ENCODE peak calls at places on chromosomes 13 and 19, in seven cellular contexts. W, C, G, V, X, D and J are unnamed samples.

GRCh38 chr13:30037766-30038165 is 187.3 kb upstream of the UBL3 start:
- DNase-seq in C (no peak), V (peak), G (no peak), X (no peak), D (no peak), W (no peak), J (no peak)

GRCh38 chr13:35990196-35990595 is 141.0 kb downstream of the DCLK1 start:
- DNase-seq in C (no peak), D (no peak), X (no peak), W (no peak), V (no peak), G (no peak), J (no peak)

GRCh38 chr13:53010374-53011105 is 18.1 kb upstream of the OLFM4 start:
- DNase-seq in D (no peak), X (no peak), V (no peak), W (no peak), C (no peak), G (no peak), J (no peak)

GRCh38 chr19:33125929-33126388 is 6.0 kb upstream of the WDR88 start:
- DNase-seq in V (peak), X (peak), C (no peak), D (peak), W (peak), G (no peak), J (peak)

GRCh38 chr13:91609353-91609752 is 210.9 kb downstream of the GPC5 start:
- DNase-seq in W (no peak), V (peak), D (no peak), C (no peak), G (no peak), X (no peak), J (no peak)

GRCh38 chr13:105363747-105364177 is 1171.7 kb downstream of the EFNB2 start:
- DNase-seq in C (no peak), D (no peak), W (no peak), V (peak), X (peak), G (no peak), J (no peak)

GRCh38 chr13:64819081-64819480 is 2411.1 kb downstream of the PCDH9 start:
- DNase-seq in X (no peak), V (peak), G (no peak), C (no peak), D (no peak), W (no peak), J (no peak)

GRCh38 chr13:54841682-54842081 is 1813.1 kb downstream of the OLFM4 start:
- DNase-seq in X (no peak), V (no peak), G (no peak), C (no peak), D (no peak), W (no peak), J (no peak)

GRCh38 chr19:14408641-14409120 is 10.5 kb downstream of the DDX39A start:
- DNase-seq in V (no peak), X (no peak), W (no peak), G (no peak), C (no peak), D (no peak), J (no peak)

GRCh38 chr13:112146073-112146360 is 79.1 kb downstream of the SOX1 start:
- DNase-seq in V (no peak), D (no peak), G (no peak), C (no peak), W (no peak), X (no peak), J (no peak)

GRCh38 chr19:38265213-38265861 is 964 bp downstream of the SPINT2 start:
- DNase-seq in D (peak), G (no peak), W (peak), V (peak), C (peak), X (no peak), J (no peak)

GRCh38 chr19:441213-441823 is 19.5 kb downstream of the SHC2 start:
- DNase-seq in V (no peak), X (no peak), W (no peak), C (no peak), D (no peak), G (no peak), J (no peak)

GRCh38 chr13:20173121-20173746 is 12.4 kb upstream of the GJA3 start:
- DNase-seq in D (no peak), X (no peak), G (no peak), V (no peak), W (no peak), C (no peak), J (no peak)

GRCh38 chr19:31118292-31118925 is 230.8 kb downstream of the TSHZ3 start:
- DNase-seq in V (no peak), X (no peak), C (no peak), W (no peak), G (no peak), D (no peak), J (no peak)

GRCh38 chr19:2097330-2098327 is 914 bp downstream of the IZUMO4 start:
- DNase-seq in X (no peak), W (no peak), C (no peak), G (no peak), D (no peak), V (no peak), J (no peak)

GRCh38 chr13:113302940-113303339 is 5.9 kb downstream of the LAMP1 start:
- DNase-seq in V (no peak), D (no peak), W (no peak), G (no peak), X (no peak), C (no peak), J (no peak)

GRCh38 chr13:114134944-114135610 is 2.7 kb upstream of the RASA3 start:
- DNase-seq in D (no peak), X (no peak), W (no peak), V (no peak), G (no peak), C (no peak), J (no peak)

GRCh38 chr19:39057615-39058014 is 25.3 kb upstream of the FBXO27 start:
- DNase-seq in X (no peak), V (peak), C (no peak), G (no peak), D (no peak), W (no peak), J (no peak)

GRCh38 chr13:95641961-95642621 is 2.4 kb downstream of the DZIP1 start:
- DNase-seq in D (no peak), X (no peak), G (no peak), V (peak), C (no peak), W (peak), J (no peak)

GRCh38 chr19:12166596-12166995 is 3.7 kb downstream of the ZNF136 start:
- DNase-seq in C (no peak), X (no peak), V (peak), W (no peak), D (no peak), G (peak), J (no peak)

GRCh38 chr13:111907341-111907880 is 159.5 kb upstream of the SOX1 start:
- DNase-seq in V (no peak), C (no peak), D (no peak), G (no peak), W (no peak), X (no peak), J (no peak)

GRCh38 chr13:37383856-37384255 is 214.7 kb downstream of the POSTN start:
- DNase-seq in V (no peak), C (no peak), G (no peak), W (no peak), X (no peak), D (no peak), J (no peak)

GRCh38 chr13:81540777-81541176 is 1199.9 kb upstream of the SPRY2 start:
- DNase-seq in D (no peak), V (peak), X (peak), G (no peak), C (no peak), W (no peak), J (no peak)

GRCh38 chr13:105410602-105411001 is 1124.9 kb downstream of the EFNB2 start:
- DNase-seq in C (no peak), W (peak), D (peak), V (peak), X (peak), G (no peak), J (no peak)

GRCh38 chr19:47143322-47144073 is 12.9 kb downstream of the SAE1 start:
- DNase-seq in W (peak), V (no peak), C (no peak), D (no peak), G (no peak), X (no peak), J (no peak)

GRCh38 chr19:34260771-34261173 is 6.4 kb downstream of the GARRE1 start:
- DNase-seq in X (no peak), C (no peak), V (peak), D (no peak), G (no peak), W (no peak), J (no peak)

GRCh38 chr13:40389081-40389641 is 277.3 kb downstream of the FOXO1 start:
- DNase-seq in X (peak), C (no peak), W (no peak), V (peak), G (no peak), D (no peak), J (no peak)
- H3K4me3 ChIP-seq in X (peak), C (no peak), W (no peak), V (no peak), G (no peak), D (no peak), J (peak)

DNA sequence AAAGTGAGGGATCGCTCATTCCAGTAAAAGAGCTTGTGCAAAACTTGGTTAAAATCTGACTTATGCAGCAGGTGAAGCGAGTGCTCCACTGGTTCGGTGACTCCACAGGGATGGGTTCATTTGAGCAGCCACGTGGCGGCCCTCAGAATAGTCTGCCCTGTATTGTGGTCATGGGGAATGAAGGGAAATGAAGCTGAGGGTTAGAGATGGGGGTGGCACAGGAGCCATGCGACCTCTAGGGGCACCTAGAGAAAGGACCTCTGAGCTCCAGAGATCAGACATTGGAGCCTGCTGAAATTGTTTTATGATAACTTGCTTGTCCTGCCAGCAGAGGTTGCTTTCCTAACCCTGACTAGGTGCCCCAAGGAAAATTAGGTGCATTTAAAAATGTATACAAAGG is 26.6 kb downstream of the CBY2 start:
- DNase-seq in X (peak), V (no peak), C (no peak), D (peak), G (no peak), W (no peak), J (peak)
- TF ChIP-seq CTCF in X (peak), V (no peak), C (no peak), D (no peak), G (no peak), W (no peak), J (peak)

GRCh38 chr19:6091771-6092291 is 18.5 kb downstream of the RFX2 start:
- DNase-seq in C (no peak), W (no peak), V (peak), X (no peak), G (no peak), D (no peak), J (no peak)
- H3K4me3 ChIP-seq in C (peak), W (no peak), V (peak), X (peak), G (peak), D (peak), J (no peak)

DNA sequence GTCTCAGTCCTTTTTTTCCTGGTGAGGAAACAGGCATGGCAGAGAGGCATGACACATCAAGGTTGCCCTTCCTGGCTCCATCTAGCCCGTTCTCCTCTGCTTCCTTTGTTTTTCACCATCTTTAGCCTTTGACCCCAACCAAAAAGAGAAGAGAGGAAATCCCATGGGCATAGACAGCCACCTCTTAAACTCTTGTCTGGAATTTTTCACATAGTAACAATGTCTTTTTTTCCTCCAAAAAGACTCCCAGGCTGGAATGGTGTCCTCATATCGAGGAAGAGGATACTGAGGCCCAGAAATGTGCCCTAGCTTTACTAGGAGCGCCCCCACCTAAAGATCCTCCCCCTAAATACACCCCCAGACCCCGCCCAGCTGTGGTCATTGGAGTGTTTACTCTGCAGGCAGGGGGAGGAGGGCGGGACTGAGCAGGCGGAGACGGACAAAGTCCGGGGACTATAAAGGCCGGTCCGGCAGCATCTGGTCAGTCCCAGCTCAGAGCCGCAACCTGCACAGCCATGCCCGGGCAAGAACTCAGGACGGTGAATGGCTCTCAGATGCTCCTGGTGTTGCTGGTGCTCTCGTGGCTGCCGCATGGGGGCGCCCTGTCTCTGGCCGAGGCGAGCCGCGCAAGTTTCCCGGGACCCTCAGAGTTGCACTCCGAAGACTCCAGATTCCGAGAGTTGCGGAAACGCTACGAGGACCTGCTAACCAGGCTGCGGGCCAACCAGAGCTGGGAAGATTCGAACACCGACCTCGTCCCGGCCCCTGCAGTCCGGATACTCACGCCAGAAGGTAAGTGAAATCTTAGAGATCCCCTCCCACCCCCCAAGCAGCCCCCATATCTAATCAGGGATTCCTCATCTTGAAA is at the start of gene GDF15:
- DNase-seq in C (no peak), X (peak), W (peak), G (no peak), V (peak), D (peak), J (no peak)
- TF ChIP-seq CTCF in C (peak), X (peak), W (no peak), G (peak), V (peak), D (no peak), J (peak)

DNA sequence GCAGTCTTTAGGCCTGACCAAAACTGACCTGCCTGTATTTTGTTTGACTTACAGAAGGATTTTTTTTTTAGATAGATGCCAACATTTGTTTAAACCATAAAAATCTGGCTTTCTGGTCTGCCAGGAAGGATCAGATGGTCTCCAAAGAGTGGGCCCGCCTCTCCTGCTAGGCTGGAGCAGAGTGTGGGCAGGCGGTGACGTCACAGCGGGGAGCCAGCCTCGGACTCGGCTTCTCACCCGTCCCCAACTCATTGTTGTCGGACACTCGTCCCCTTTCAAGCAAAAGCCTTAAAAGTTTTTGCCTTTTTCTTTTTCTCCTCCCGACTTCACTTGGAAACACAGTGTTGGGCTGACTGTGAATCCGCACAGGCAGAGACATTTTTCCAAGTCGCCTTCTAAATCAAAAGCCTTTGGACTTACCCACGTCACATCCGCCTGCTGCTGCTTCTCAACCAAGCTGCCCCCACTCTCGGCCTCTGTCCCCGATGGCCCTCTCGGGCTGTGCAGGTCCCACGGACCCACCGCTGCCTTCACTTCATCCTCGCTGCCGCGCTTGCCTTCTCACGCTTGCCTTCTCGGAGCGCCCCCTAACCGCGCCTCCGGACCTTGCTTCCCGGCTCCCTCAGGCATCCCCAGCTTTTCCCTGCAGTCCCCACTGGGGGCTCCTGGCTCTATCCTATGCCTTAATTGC is 4.1 kb upstream of the ZNF135 start:
- DNase-seq in C (no peak), X (no peak), G (no peak), V (peak), W (no peak), D (no peak), J (no peak)
- H3K4me3 ChIP-seq in C (peak), X (no peak), G (peak), V (peak), W (peak), D (no peak), J (no peak)

DNA sequence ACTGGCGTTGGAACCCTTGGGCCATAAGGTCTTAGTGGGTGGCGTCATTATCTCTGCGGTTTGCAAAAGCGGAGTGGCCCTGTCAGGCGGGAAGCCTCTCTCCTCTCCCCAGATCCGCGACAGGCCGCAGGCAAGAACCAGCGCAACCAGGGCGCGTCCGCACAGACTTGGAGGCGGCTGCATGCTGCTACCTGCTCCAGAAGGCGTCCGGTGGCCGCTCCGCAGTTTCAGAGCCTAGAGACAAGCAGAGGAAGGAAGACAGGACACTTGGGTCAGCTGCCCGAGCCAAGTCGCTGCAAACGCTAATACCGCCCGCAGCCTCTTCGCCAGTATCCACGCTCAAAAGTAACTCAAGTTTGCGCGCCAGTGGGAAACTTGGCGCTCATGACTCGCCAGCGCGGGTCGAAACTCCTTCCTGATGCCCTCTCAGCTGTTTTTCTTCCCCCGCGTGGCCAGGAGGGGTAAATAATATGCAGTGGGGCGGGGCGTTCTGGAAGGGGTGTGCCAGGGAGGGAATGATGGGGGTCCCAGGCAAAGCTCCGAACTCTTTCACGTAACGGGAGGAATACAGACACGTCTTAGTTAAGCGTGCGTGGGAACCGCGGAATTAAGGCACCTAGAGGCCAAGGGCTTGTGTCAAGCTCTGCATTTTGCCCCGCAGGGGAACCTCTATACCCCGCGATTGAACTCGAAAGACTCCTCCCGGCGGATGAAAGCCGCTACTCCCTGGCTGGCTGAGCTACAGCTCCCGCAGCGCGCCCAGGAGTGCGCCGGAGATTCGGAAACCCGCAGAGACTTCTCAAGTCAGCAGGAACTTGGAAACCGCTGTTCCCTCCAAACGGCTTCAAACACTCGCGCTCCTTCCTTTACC is at the start of gene EDNRB:
- DNase-seq in X (peak), C (no peak), W (peak), V (peak), G (no peak), D (peak), J (no peak)
- TF ChIP-seq CTCF in X (no peak), C (no peak), W (no peak), V (no peak), G (no peak), D (no peak), J (no peak)

GRCh38 chr19:49514151-49514550 is 1.7 kb downstream of the FCGRT start:
- DNase-seq in V (no peak), C (no peak), G (no peak), W (no peak), D (no peak), X (no peak), J (no peak)
- H3K4me3 ChIP-seq in V (no peak), C (peak), G (no peak), W (no peak), D (no peak), X (no peak), J (no peak)

GRCh38 chr13:110045919-110046318 is 259.5 kb upstream of the IRS2 start:
- DNase-seq in X (no peak), V (no peak), D (no peak), W (no peak), C (no peak), G (no peak), J (no peak)
- TF ChIP-seq CTCF in X (no peak), V (no peak), D (no peak), W (no peak), C (no peak), G (no peak), J (no peak)

GRCh38 chr13:75825599-75825998 is 189.5 kb downstream of the LMO7 start:
- DNase-seq in D (no peak), G (no peak), C (no peak), V (no peak), X (no peak), W (no peak), J (no peak)
- H3K4me3 ChIP-seq in D (no peak), G (no peak), C (no peak), V (no peak), X (no peak), W (no peak), J (no peak)

GRCh38 chr13:98740131-98740530 is 12.3 kb downstream of the SLC15A1 start:
- DNase-seq in W (no peak), V (no peak), G (no peak), C (no peak), D (no peak), X (no peak), J (no peak)

GRCh38 chr13:98742961-98743360 is 9.5 kb downstream of the SLC15A1 start:
- DNase-seq in W (no peak), X (no peak), V (no peak), D (no peak), C (no peak), G (no peak), J (no peak)

GRCh38 chr13:98743377-98743776 is 9.1 kb downstream of the SLC15A1 start:
- DNase-seq in X (no peak), W (no peak), C (no peak), D (no peak), G (no peak), V (no peak), J (no peak)

GRCh38 chr13:98739023-98739422 is 13.4 kb downstream of the SLC15A1 start:
- DNase-seq in G (no peak), W (no peak), C (no peak), D (no peak), V (no peak), X (no peak), J (no peak)

GRCh38 chr13:98741741-98742435 is 10.6 kb downstream of the SLC15A1 start:
- DNase-seq in C (no peak), X (peak), W (no peak), V (peak), G (no peak), D (no peak), J (no peak)
- TF ChIP-seq CTCF in C (no peak), X (no peak), W (no peak), V (no peak), G (no peak), D (no peak), J (no peak)